ENCODE peak calls at places on chromosomes 4 and X, in eight cellular contexts. One of them, this sample, is unnamed.

GRCh38 chrX:50827996-50828395 is 14.0 kb upstream of the SHROOM4 start:
- DNase-seq in cardiac fibroblast: peak; percentile 57
- DNase-seq in HS-27A: no peak
- DNase-seq in mesenchymal stem cell: no peak
- DNase-seq in Peyer's patch: no peak
- DNase-seq in coronary artery: no peak
- DNase-seq in activated T-helper 9 cell treated with anti-CD3 and anti-CD28 coated beads, Interleukin-2, amount 50 U/mL, for 16 hours: no peak
- DNase-seq in B cell: no peak
- DNase-seq in this sample: no peak

GRCh38 chr4:86876894-86877685 is 15.1 kb downstream of the C4orf36 start:
- DNase-seq in cardiac fibroblast: no peak
- DNase-seq in HS-27A: no peak
- DNase-seq in mesenchymal stem cell: no peak
- DNase-seq in Peyer's patch: no peak
- DNase-seq in coronary artery: no peak
- DNase-seq in activated T-helper 9 cell treated with anti-CD3 and anti-CD28 coated beads, Interleukin-2, amount 50 U/mL, for 16 hours: no peak
- DNase-seq in B cell: no peak
- DNase-seq in this sample: no peak

GRCh38 chrX:96591418-96591817 is 93.2 kb upstream of the DIAPH2 start:
- DNase-seq in cardiac fibroblast: no peak
- DNase-seq in HS-27A: no peak
- DNase-seq in mesenchymal stem cell: no peak
- DNase-seq in Peyer's patch: no peak
- DNase-seq in coronary artery: no peak
- DNase-seq in activated T-helper 9 cell treated with anti-CD3 and anti-CD28 coated beads, Interleukin-2, amount 50 U/mL, for 16 hours: no peak
- DNase-seq in B cell: no peak
- DNase-seq in this sample: no peak

GRCh38 chr4:100422911-100423310 is 94.9 kb downstream of the EMCN start:
- DNase-seq in cardiac fibroblast: peak; percentile 10
- DNase-seq in HS-27A: no peak
- DNase-seq in mesenchymal stem cell: no peak
- DNase-seq in Peyer's patch: no peak
- DNase-seq in coronary artery: no peak
- DNase-seq in activated T-helper 9 cell treated with anti-CD3 and anti-CD28 coated beads, Interleukin-2, amount 50 U/mL, for 16 hours: no peak
- DNase-seq in B cell: no peak
- DNase-seq in this sample: no peak

GRCh38 chrX:154294791-154295580 is at the start of gene TEX28:
- DNase-seq in cardiac fibroblast: no peak
- DNase-seq in HS-27A: no peak
- DNase-seq in mesenchymal stem cell: no peak
- DNase-seq in Peyer's patch: no peak
- DNase-seq in coronary artery: no peak
- DNase-seq in activated T-helper 9 cell treated with anti-CD3 and anti-CD28 coated beads, Interleukin-2, amount 50 U/mL, for 16 hours: no peak
- DNase-seq in B cell: no peak
- DNase-seq in this sample: no peak

GRCh38 chr4:189294570-189294969 is 646.1 kb upstream of the FRG1 start:
- DNase-seq in cardiac fibroblast: no peak
- DNase-seq in HS-27A: no peak
- DNase-seq in mesenchymal stem cell: no peak
- DNase-seq in Peyer's patch: no peak
- DNase-seq in coronary artery: no peak
- DNase-seq in activated T-helper 9 cell treated with anti-CD3 and anti-CD28 coated beads, Interleukin-2, amount 50 U/mL, for 16 hours: no peak
- DNase-seq in B cell: no peak
- DNase-seq in this sample: no peak

GRCh38 chrX:149472620-149473019 is 32.5 kb downstream of the IDS start:
- DNase-seq in cardiac fibroblast: no peak
- DNase-seq in HS-27A: no peak
- DNase-seq in mesenchymal stem cell: peak; percentile 28
- DNase-seq in Peyer's patch: no peak
- DNase-seq in coronary artery: no peak
- DNase-seq in activated T-helper 9 cell treated with anti-CD3 and anti-CD28 coated beads, Interleukin-2, amount 50 U/mL, for 16 hours: no peak
- DNase-seq in B cell: no peak
- DNase-seq in this sample: no peak

GRCh38 chr4:75099321-75099720 is 166.4 kb downstream of the PARM1 start:
- DNase-seq in cardiac fibroblast: no peak
- DNase-seq in HS-27A: no peak
- DNase-seq in mesenchymal stem cell: no peak
- DNase-seq in Peyer's patch: no peak
- DNase-seq in coronary artery: no peak
- DNase-seq in activated T-helper 9 cell treated with anti-CD3 and anti-CD28 coated beads, Interleukin-2, amount 50 U/mL, for 16 hours: no peak
- DNase-seq in B cell: peak; percentile 62
- DNase-seq in this sample: peak; percentile 32

GRCh38 chr4:90095000-90095399 is 32.2 kb upstream of the CCSER1 start:
- DNase-seq in cardiac fibroblast: no peak
- DNase-seq in HS-27A: no peak
- DNase-seq in mesenchymal stem cell: no peak
- DNase-seq in Peyer's patch: no peak
- DNase-seq in coronary artery: no peak
- DNase-seq in activated T-helper 9 cell treated with anti-CD3 and anti-CD28 coated beads, Interleukin-2, amount 50 U/mL, for 16 hours: no peak
- DNase-seq in B cell: no peak
- DNase-seq in this sample: no peak

GRCh38 chr4:16827762-16828724 is 70.4 kb downstream of the LDB2 start:
- DNase-seq in cardiac fibroblast: no peak
- DNase-seq in HS-27A: no peak
- DNase-seq in mesenchymal stem cell: no peak
- DNase-seq in Peyer's patch: no peak
- DNase-seq in coronary artery: no peak
- DNase-seq in activated T-helper 9 cell treated with anti-CD3 and anti-CD28 coated beads, Interleukin-2, amount 50 U/mL, for 16 hours: no peak
- DNase-seq in B cell: no peak
- DNase-seq in this sample: no peak

GRCh38 chr4:159860945-159861344 is 758.1 kb downstream of the RAPGEF2 start:
- DNase-seq in cardiac fibroblast: no peak
- DNase-seq in HS-27A: no peak
- DNase-seq in mesenchymal stem cell: no peak
- DNase-seq in Peyer's patch: no peak
- DNase-seq in coronary artery: no peak
- DNase-seq in activated T-helper 9 cell treated with anti-CD3 and anti-CD28 coated beads, Interleukin-2, amount 50 U/mL, for 16 hours: no peak
- DNase-seq in B cell: no peak
- DNase-seq in this sample: no peak

This sample was measured in GM13977.